ENCODE peak calls at places on chromosomes 12 and 14, in nine cellular contexts. M, B, E, R, X, N, O, L and F are unnamed samples.
A peak's percentile ranks its signal among the peaks of the same experiment; 100 is the strongest.

GRCh38 chr12:104213952-104214351 is 1.6 kb upstream of the TXNRD1 start:
- DNase-seq in X (peak; percentile 70), O (peak; percentile 10), N (no peak), M (no peak), B (peak; percentile 82), E (no peak), R (no peak), L (no peak), F (no peak)

GRCh38 chr12:50222275-50222783 is 55.2 kb upstream of the CERS5 start:
- DNase-seq in R (peak; percentile 81), X (peak; percentile 61), N (no peak), B (peak; percentile 73), O (peak; percentile 71), E (peak; percentile 35), L (no peak), M (no peak), F (peak; percentile 81)

GRCh38 chr12:47822863-47823262 is 3.2 kb upstream of the HDAC7 start:
- DNase-seq in B (no peak), N (no peak), R (no peak), L (no peak), E (no peak), X (no peak), O (no peak), M (no peak), F (no peak)

GRCh38 chr12:77980782-77981181 is 150.1 kb downstream of the NAV3 start:
- DNase-seq in X (no peak), M (no peak), B (no peak), E (no peak), L (no peak), N (no peak), R (no peak), O (no peak), F (no peak)

GRCh38 chr12:20415641-20416040 is 47.3 kb downstream of the PDE3A start:
- DNase-seq in N (no peak), L (no peak), O (no peak), E (no peak), M (no peak), R (no peak), B (no peak), X (no peak), F (no peak)

GRCh38 chr12:109542014-109542413 is 31.3 kb downstream of the MMAB start:
- DNase-seq in B (peak; percentile 16), O (no peak), R (no peak), N (no peak), E (no peak), L (no peak), M (no peak), X (no peak), F (no peak)

GRCh38 chr12:113247123-113248045 is 26.1 kb downstream of the TPCN1 start:
- DNase-seq in O (no peak), B (no peak), M (no peak), N (no peak), L (no peak), E (no peak), R (peak; percentile 45), X (no peak), F (no peak)

GRCh38 chr14:26415618-26416123 is 182.2 kb downstream of the NOVA1 start:
- DNase-seq in O (peak; percentile 12), L (no peak), E (no peak), X (no peak), R (no peak), B (peak; percentile 32), N (no peak), M (no peak), F (no peak)

GRCh38 chr12:96323906-96324305 is 76.3 kb downstream of the CDK17 start:
- DNase-seq in M (no peak), E (no peak), X (no peak), O (no peak), L (no peak), B (no peak), N (no peak), R (no peak), F (no peak)

GRCh38 chr12:697426-697825 is 34.2 kb upstream of the NINJ2 start:
- DNase-seq in M (no peak), B (no peak), R (no peak), L (no peak), O (no peak), N (no peak), X (no peak), E (no peak), F (no peak)

GRCh38 chr12:26648584-26648983 is 184.4 kb downstream of the ITPR2 start:
- DNase-seq in E (no peak), B (peak; percentile 56), R (no peak), L (no peak), M (no peak), O (no peak), X (no peak), N (no peak), F (no peak)

GRCh38 chr12:1318327-1319031 is 275.9 kb downstream of the FBXL14 start:
- DNase-seq in L (no peak), X (no peak), B (no peak), O (peak; percentile 55), M (no peak), N (no peak), R (peak; percentile 28), E (no peak), F (peak; percentile 53)

GRCh38 chr14:31479026-31479425 is 8.8 kb downstream of the GPR33 start:
- DNase-seq in R (no peak), M (no peak), L (no peak), X (no peak), B (no peak), E (no peak), O (peak; percentile 87), N (no peak), F (no peak)

GRCh38 chr14:68665792-68666195 is 127.1 kb downstream of the ZFP36L1 start:
- DNase-seq in E (no peak), L (no peak), X (no peak), R (no peak), M (no peak), N (no peak), B (no peak), O (no peak), F (no peak)

GRCh38 chr12:66321433-66321832 is 19.1 kb downstream of the HELB start:
- DNase-seq in N (no peak), E (no peak), R (no peak), O (no peak), L (no peak), B (no peak), X (no peak), M (no peak), F (peak; percentile 5)

GRCh38 chr12:5723711-5724252 is 221.3 kb downstream of the ANO2 start:
- DNase-seq in B (no peak), R (no peak), O (no peak), N (no peak), X (no peak), M (no peak), L (no peak), E (no peak), F (peak; percentile 45)

GRCh38 chr12:1474059-1474537 is 120.3 kb downstream of the FBXL14 start:
- DNase-seq in R (peak; percentile 14), M (no peak), O (no peak), B (peak; percentile 30), E (no peak), L (no peak), N (no peak), X (peak; percentile 70), F (no peak)

GRCh38 chr14:75880512-75880911 is 101.3 kb downstream of the TGFB3 start:
- DNase-seq in B (no peak), N (no peak), O (no peak), M (no peak), L (no peak), E (no peak), R (no peak), X (no peak), F (no peak)

GRCh38 chr14:51650721-51651387 is 856 bp upstream of the FRMD6 start:
- DNase-seq in B (peak; percentile 29), O (peak; percentile 41), N (no peak), M (peak; percentile 13), E (peak; percentile 15), L (no peak), X (no peak), R (peak; percentile 34), F (no peak)

GRCh38 chr14:71918955-71919354 is 13.3 kb upstream of the RGS6 start:
- DNase-seq in R (peak; percentile 42), X (no peak), B (no peak), M (no peak), E (no peak), N (no peak), O (no peak), L (no peak), F (peak; percentile 72)